ENCODE peak calls at places on chromosome 4, in nine cellular contexts. B is aorta; O is GM13976; L is stimulated activated CD4-positive, alpha-beta T cell treated with anti-CD3 and anti-CD28 coated beads, TNF-alpha, amount 100 ng/mL, for 1 hour; H is CD8-positive, alpha-beta T cell; T is EH; D is foreskin fibroblast; R is activated CD4-positive, alpha-beta T cell treated with anti-CD3 and anti-CD28 coated beads, Interleukin-2, amount 10 ng/mL, durations not matched to agents 7 days and 5 days; S is osteocyte. Y is an unnamed sample.

GRCh38 chr4:30461218-30461617 is 259.0 kb upstream of the PCDH7 start:
- DNase-seq in R (no peak), D (no peak), T (no peak), B (no peak), S (peak), O (no peak), H (no peak), L (no peak), Y (no peak)

GRCh38 chr4:73613130-73613529 is 7.1 kb downstream of the RASSF6 start:
- DNase-seq in T (no peak), S (no peak), O (no peak), B (no peak), D (no peak), H (no peak), R (no peak), L (no peak), Y (no peak)

GRCh38 chr4:164383187-164384181 is 370.4 kb upstream of the SMIM31 start:
- DNase-seq in B (peak), L (no peak), H (no peak), T (no peak), O (peak), R (no peak), D (no peak), S (peak), Y (peak)

GRCh38 chr4:53346920-53347852 is 18.7 kb downstream of the SCFD2 start:
- DNase-seq in O (no peak), S (no peak), T (peak), R (no peak), D (peak), B (no peak), L (no peak), H (no peak), Y (no peak)

GRCh38 chr4:89314291-89314690 is 6.7 kb upstream of the GPRIN3 start:
- DNase-seq in B (no peak), R (no peak), D (no peak), T (peak), S (no peak), O (no peak), H (no peak), L (no peak), Y (no peak)

GRCh38 chr4:161581262-161581661 is 582.5 kb downstream of the FSTL5 start:
- DNase-seq in L (no peak), D (peak), S (no peak), T (no peak), O (no peak), H (no peak), R (no peak), B (no peak), Y (no peak)

GRCh38 chr4:127622621-127622922 is 10.2 kb upstream of the INTU start:
- DNase-seq in S (no peak), R (no peak), O (no peak), D (no peak), H (no peak), B (no peak), L (no peak), T (no peak), Y (no peak)

GRCh38 chr4:94491322-94491721 is 39.6 kb downstream of the PDLIM5 start:
- DNase-seq in H (no peak), T (peak), S (no peak), B (no peak), D (no peak), O (no peak), R (no peak), L (no peak), Y (no peak)

GRCh38 chr4:121696641-121697461 is at the start of gene ANXA5:
- DNase-seq in S (peak), T (peak), L (peak), B (peak), D (peak), O (peak), R (peak), H (peak), Y (peak)

GRCh38 chr4:7906171-7906581 is 33.5 kb downstream of the AFAP1 start:
- DNase-seq in B (no peak), O (no peak), R (no peak), H (no peak), L (no peak), T (peak), D (no peak), S (no peak), Y (no peak)

GRCh38 chr4:95129036-95129435 is 371.3 kb downstream of the BMPR1B start:
- DNase-seq in S (no peak), L (no peak), B (no peak), R (no peak), T (peak), O (no peak), D (no peak), H (no peak), Y (no peak)

GRCh38 chr4:80462537-80463207 is 127.1 kb downstream of the CFAP299 start:
- DNase-seq in L (no peak), B (no peak), R (no peak), O (no peak), T (peak), D (no peak), H (no peak), S (no peak), Y (no peak)

GRCh38 chr4:153974452-153974851 is 185.6 kb upstream of the SFRP2 start:
- DNase-seq in D (no peak), T (no peak), R (no peak), H (no peak), L (no peak), B (no peak), O (no peak), S (peak), Y (no peak)

GRCh38 chr4:59553063-59553738 is 1646.9 kb upstream of the ADGRL3 start:
- DNase-seq in O (peak), T (peak), S (no peak), B (no peak), H (no peak), L (no peak), R (no peak), D (peak), Y (no peak)

GRCh38 chr4:113620032-113620431 is 141.5 kb downstream of the CAMK2D start:
- DNase-seq in S (no peak), H (no peak), T (no peak), R (no peak), D (no peak), L (no peak), B (no peak), O (no peak), Y (no peak)

Y was measured in posterior vena cava.